ENCODE peak calls at places on chromosomes 2 and 18, in six cellular contexts. V, J, U, F, L and T are unnamed samples.
A peak's percentile ranks its signal among the peaks of the same experiment; 100 is the strongest.

GRCh38 chr2:189407944-189408209 is 33.4 kb upstream of the WDR75 start:
- DNase-seq in F (no peak), U (no peak), V (no peak), J (no peak), L (no peak), T (no peak)

GRCh38 chr2:230899287-230899686 is 25.8 kb downstream of the GPR55 start:
- DNase-seq in J (peak; percentile 5), V (no peak), F (no peak), U (peak; percentile 13), L (no peak), T (no peak)

GRCh38 chr2:109344270-109344805 is 215.3 kb downstream of the SH3RF3 start:
- DNase-seq in V (no peak), L (no peak), J (no peak), U (no peak), F (no peak), T (no peak)

GRCh38 chr2:109351164-109351756 is 222.3 kb downstream of the SH3RF3 start:
- DNase-seq in U (peak; percentile 52), V (peak; percentile 80), L (peak; percentile 78), F (peak; percentile 69), J (peak; percentile 39), T (peak; percentile 31)

GRCh38 chr2:55555977-55556376 is 36.5 kb downstream of the CFAP36 start:
- DNase-seq in L (no peak), J (no peak), F (peak; percentile 30), U (no peak), V (no peak), T (peak; percentile 55)

GRCh38 chr18:79754831-79755351 is 42.8 kb upstream of the KCNG2 start:
- DNase-seq in L (no peak), J (no peak), V (no peak), F (no peak), U (no peak), T (no peak)

GRCh38 chr2:27809761-27810241 is 38.3 kb downstream of the MRPL33 start:
- DNase-seq in L (no peak), F (peak; percentile 91), V (no peak), J (no peak), U (no peak), T (peak; percentile 24)

GRCh38 chr2:109663721-109664120 is 49.6 kb downstream of the SOWAHC start:
- DNase-seq in F (no peak), U (no peak), V (peak; percentile 43), L (no peak), J (no peak), T (peak; percentile 61)

GRCh38 chr2:185221-185620 is 78.6 kb downstream of the SH3YL1 start:
- DNase-seq in F (no peak), L (no peak), J (no peak), V (no peak), U (no peak), T (peak; percentile 59)

GRCh38 chr2:230642966-230643365 is 69.7 kb upstream of the CAB39 start:
- DNase-seq in F (no peak), V (no peak), J (no peak), U (peak; percentile 43), L (no peak), T (no peak)

GRCh38 chr2:200054681-200055468 is 99.5 kb downstream of the MAIP1 start:
- DNase-seq in L (no peak), U (no peak), F (no peak), V (no peak), J (no peak), T (no peak)

GRCh38 chr2:233791883-233792329 is 13.8 kb downstream of the MROH2A start:
- DNase-seq in U (no peak), J (no peak), L (no peak), F (no peak), V (no peak), T (no peak)
- TF ChIP-seq CTCF in U (no peak), J (no peak), L (no peak), F (no peak), V (no peak), T (no peak)

GRCh38 chr2:176585291-176585690 is 316.0 kb downstream of the MTX2 start:
- DNase-seq in F (no peak), L (no peak), J (no peak), U (no peak), V (no peak), T (no peak)
- H3K27ac ChIP-seq in F (no peak overlapping the region), L (no peak overlapping the region), J (no peak overlapping the region), U (no peak overlapping the region), V (no peak overlapping the region), T (no peak overlapping the region)

DNA sequence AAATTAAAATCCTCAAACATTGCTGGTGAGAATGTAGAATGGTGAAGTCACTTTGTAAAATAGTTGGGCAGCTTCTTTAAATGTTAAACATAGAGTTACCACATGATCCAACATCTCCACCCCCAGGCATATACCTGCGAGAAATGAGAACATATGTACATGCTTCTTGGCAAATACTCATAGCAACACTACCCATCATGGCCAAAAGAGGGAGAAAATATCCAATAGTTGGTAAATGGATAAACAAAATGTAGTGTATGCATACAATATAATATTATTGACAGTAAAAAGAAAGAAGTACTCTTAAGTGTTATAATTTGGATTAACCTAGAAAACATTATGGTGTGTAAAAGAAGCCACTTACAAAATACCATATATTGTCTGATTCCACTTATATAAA is 185.9 kb downstream of the CDH7 start:
- DNase-seq in V (no peak), J (no peak), F (no peak), L (no peak), U (no peak), T (no peak)
- TF ChIP-seq CTCF in V (no peak), J (no peak), F (no peak), L (no peak), U (no peak), T (no peak)

DNA sequence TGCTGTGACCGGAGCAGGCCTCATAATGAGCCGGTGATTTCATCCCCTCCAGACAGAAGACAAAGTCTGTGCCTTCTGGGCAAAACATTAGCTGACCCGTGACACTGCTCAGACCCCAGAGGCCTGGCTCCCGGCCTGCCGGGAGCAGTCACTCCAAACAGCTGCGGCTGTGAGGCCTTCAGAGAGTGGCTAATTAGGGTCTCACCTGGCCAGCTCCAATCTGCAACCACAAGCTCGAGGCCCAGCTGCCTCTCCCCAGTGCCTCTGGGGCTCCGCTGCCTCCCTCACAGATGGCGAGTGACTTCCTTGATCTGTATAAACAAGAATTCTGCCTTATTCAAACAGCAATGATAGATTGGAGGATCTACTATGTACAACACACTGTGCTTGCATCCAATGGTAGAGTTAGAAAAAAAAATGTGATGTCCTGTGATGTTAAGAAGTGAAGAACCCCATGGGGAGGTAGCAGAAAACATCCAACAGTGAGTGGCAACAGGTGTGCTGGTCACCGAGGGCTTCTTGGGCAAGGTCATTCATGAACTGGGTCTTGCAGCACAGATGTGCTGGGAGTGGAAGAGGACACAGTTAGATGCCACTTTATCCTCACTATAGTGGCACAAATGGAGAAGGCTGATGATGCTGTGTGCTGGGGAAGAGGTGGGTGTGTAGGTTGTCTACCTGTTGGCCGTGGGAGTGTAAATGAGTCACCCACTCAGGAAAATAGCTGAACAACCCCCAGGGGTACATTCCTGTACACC is 98.2 kb upstream of the ASAP2 start:
- DNase-seq in U (no peak), V (no peak), F (no peak), L (no peak), J (no peak), T (no peak)
- H3K27ac ChIP-seq in U (no peak overlapping the region), V (no peak overlapping the region), F (no peak overlapping the region), L (no peak overlapping the region), J (peak overlapping the region; percentile 79), T (peak overlapping the region; percentile 82)